ENCODE peak calls at places on chromosome 3, in seven cellular contexts. I is astrocyte, E is ovary, U is BJ, V is upper lobe of right lung, Z is colonic mucosa, K is Calu3. D is an unnamed sample.

GRCh38 chr3:179229177-179229576 is 21.7 kb downstream of the KCNMB3 start:
- DNase-seq in I (no peak), E (no peak), U (no peak), V (no peak), Z (no peak), K (no peak), D (no peak)

GRCh38 chr3:23455084-23455483 is 252.0 kb downstream of the UBE2E2 start:
- DNase-seq in I (peak), E (no peak), U (peak), V (no peak), Z (no peak), K (no peak), D (no peak)

GRCh38 chr3:28349397-28350000 is 875 bp upstream of the AZI2 start:
- DNase-seq in I (peak), E (no peak), U (no peak), V (no peak), Z (no peak), K (no peak), D (no peak)

GRCh38 chr3:188469228-188469885 is 315.4 kb downstream of the LPP start:
- DNase-seq in I (peak), E (no peak), U (peak), V (no peak), Z (no peak), K (no peak), D (no peak)

GRCh38 chr3:46466273-46466672 is 1.6 kb upstream of the LTF start:
- DNase-seq in I (no peak), E (no peak), U (no peak), V (no peak), Z (no peak), K (no peak), D (no peak)

GRCh38 chr3:53079147-53079546 is 33.3 kb upstream of the SFMBT1 start:
- DNase-seq in I (no peak), E (peak), U (no peak), V (no peak), Z (no peak), K (no peak), D (no peak)

GRCh38 chr3:76438971-76439370 is 600.9 kb upstream of the ROBO2 start:
- DNase-seq in I (peak), E (no peak), U (no peak), V (no peak), Z (no peak), K (no peak), D (no peak)

GRCh38 chr3:99114565-99115291 is 213.2 kb upstream of the DCBLD2 start:
- DNase-seq in I (peak), E (no peak), U (no peak), V (no peak), Z (no peak), K (peak), D (no peak)

GRCh38 chr3:52119826-52120225 is 34.4 kb downstream of the POC1A start:
- DNase-seq in I (no peak), E (no peak), U (no peak), V (no peak), Z (no peak), K (no peak), D (no peak)

GRCh38 chr3:183449791-183450190 is 21.4 kb upstream of the MCF2L2 start:
- DNase-seq in I (peak), E (no peak), U (no peak), V (no peak), Z (no peak), K (no peak), D (no peak)

GRCh38 chr3:146180376-146180775 is 19.4 kb upstream of the PLOD2 start:
- DNase-seq in I (no peak), E (no peak), U (no peak), V (no peak), Z (no peak), K (no peak), D (no peak)

GRCh38 chr3:23979569-23979968 is 34.5 kb downstream of the NR1D2 start:
- DNase-seq in I (no peak), E (no peak), U (no peak), V (no peak), Z (no peak), K (no peak), D (no peak)

GRCh38 chr3:106296111-106296510 is 427.3 kb upstream of the CBLB start:
- DNase-seq in I (no peak), E (no peak), U (no peak), V (no peak), Z (no peak), K (no peak), D (no peak)

GRCh38 chr3:159532577-159532976 is 456.1 kb upstream of the IL12A start:
- DNase-seq in I (no peak), E (no peak), U (no peak), V (no peak), Z (no peak), K (no peak), D (no peak)

GRCh38 chr3:117912352-117912751 is 1122.3 kb downstream of the IGSF11 start:
- DNase-seq in I (no peak), E (no peak), U (no peak), V (no peak), Z (no peak), K (no peak), D (no peak)

GRCh38 chr3:149553781-149554451 is 79.4 kb downstream of the TM4SF4 start:
- DNase-seq in I (peak), E (peak), U (peak), V (no peak), Z (no peak), K (peak), D (no peak)

GRCh38 chr3:182485306-182485705 is 308.0 kb upstream of the ATP11B start:
- DNase-seq in I (no peak), E (no peak), U (no peak), V (no peak), Z (no peak), K (peak), D (no peak)

GRCh38 chr3:135929670-135930069 is 35.9 kb upstream of the PPP2R3A start:
- DNase-seq in I (peak), E (peak), U (peak), V (no peak), Z (no peak), K (no peak), D (no peak)

GRCh38 chr3:189486556-189486955 is 144.6 kb upstream of the TP63 start:
- DNase-seq in I (no peak), E (no peak), U (no peak), V (no peak), Z (no peak), K (no peak), D (no peak)

GRCh38 chr3:128702391-128702790 is 23.6 kb upstream of the RAB7A start:
- DNase-seq in I (no peak), E (no peak), U (no peak), V (no peak), Z (no peak), K (no peak), D (no peak)

GRCh38 chr3:119827209-119827608 is 45.3 kb downstream of the NR1I2 start:
- DNase-seq in I (no peak), E (no peak), U (no peak), V (no peak), Z (no peak), K (no peak), D (no peak)

GRCh38 chr3:137768361-137769320 is 4.5 kb downstream of the SOX14 start:
- DNase-seq in I (no peak), E (no peak), U (no peak), V (no peak), Z (no peak), K (peak), D (peak)

GRCh38 chr3:27993061-27993460 is 248.4 kb upstream of the CMC1 start:
- DNase-seq in I (no peak), E (no peak), U (no peak), V (no peak), Z (no peak), K (no peak), D (no peak)

GRCh38 chr3:125443923-125444322 is 68.8 kb upstream of the ZNF148 start:
- DNase-seq in I (peak), E (no peak), U (peak), V (no peak), Z (no peak), K (no peak), D (no peak)

GRCh38 chr3:30154853-30155252 is 451.5 kb upstream of the TGFBR2 start:
- DNase-seq in I (no peak), E (no peak), U (no peak), V (no peak), Z (no peak), K (no peak), D (no peak)

DNA sequence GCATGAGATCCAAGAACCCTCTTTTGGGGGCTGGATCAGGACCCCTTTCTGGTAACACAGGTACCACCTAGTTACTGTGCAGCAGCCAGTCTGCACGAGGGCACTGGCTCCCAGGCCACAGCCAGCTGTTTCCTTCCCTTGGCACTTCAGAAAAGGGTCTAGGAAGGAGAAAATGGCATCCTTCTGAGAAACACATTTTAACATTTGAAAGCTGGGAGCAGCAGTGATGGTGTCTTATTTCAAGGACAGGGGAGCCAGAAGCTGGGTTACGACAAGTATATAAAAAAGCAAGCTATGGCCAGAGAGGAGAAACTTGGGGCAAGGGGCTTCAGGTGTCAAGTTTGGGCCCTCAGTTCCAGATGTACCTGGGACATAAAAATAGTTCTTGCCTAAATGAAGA is 282.8 kb downstream of the CTNNB1 start:
- DNase-seq in I (no peak), E (no peak), U (no peak), V (no peak), Z (no peak), K (no peak), D (no peak)
- TF ChIP-seq CTCF in I (no peak), E (no peak), U (no peak), V (no peak), Z (no peak), K (no peak), D (no peak)

GRCh38 chr3:37606472-37606871 is 255.2 kb upstream of the CTDSPL start:
- DNase-seq in I (no peak), E (no peak), U (no peak), V (no peak), Z (no peak), K (no peak), D (no peak)

GRCh38 chr3:37605754-37606153 is 255.9 kb upstream of the CTDSPL start:
- DNase-seq in I (no peak), E (no peak), U (no peak), V (no peak), Z (no peak), K (no peak), D (no peak)

GRCh38 chr3:37604336-37604833 is 257.3 kb upstream of the CTDSPL start:
- DNase-seq in I (no peak), E (no peak), U (no peak), V (no peak), Z (no peak), K (no peak), D (no peak)

GRCh38 chr3:37601832-37602231 is 259.8 kb upstream of the CTDSPL start:
- DNase-seq in I (no peak), E (no peak), U (no peak), V (no peak), Z (no peak), K (no peak), D (no peak)

DNA sequence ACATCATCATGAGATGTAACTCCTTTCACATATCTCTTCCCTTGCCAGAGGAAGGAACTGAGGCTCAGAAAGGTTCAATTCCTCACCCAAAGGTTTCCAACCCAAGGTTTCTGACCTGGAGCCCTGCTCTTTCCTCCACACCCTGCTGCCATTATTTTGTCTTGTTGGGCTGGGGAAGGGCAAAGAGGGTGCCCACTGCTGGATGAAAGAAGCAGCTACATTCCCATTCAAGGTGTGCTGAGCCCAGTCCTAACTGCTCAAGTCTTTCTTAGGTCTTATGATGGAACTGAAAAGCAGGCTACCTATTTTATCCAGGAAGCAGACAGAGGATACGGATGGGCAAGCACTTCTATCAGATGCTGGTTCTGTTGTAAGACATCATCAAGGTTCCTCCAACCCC is 258.0 kb upstream of the CTDSPL start:
- DNase-seq in I (no peak), E (no peak), U (no peak), V (no peak), Z (no peak), K (no peak), D (no peak)
- TF ChIP-seq CTCF in I (no peak), E (no peak), U (no peak), V (no peak), Z (no peak), K (no peak), D (no peak)

DNA sequence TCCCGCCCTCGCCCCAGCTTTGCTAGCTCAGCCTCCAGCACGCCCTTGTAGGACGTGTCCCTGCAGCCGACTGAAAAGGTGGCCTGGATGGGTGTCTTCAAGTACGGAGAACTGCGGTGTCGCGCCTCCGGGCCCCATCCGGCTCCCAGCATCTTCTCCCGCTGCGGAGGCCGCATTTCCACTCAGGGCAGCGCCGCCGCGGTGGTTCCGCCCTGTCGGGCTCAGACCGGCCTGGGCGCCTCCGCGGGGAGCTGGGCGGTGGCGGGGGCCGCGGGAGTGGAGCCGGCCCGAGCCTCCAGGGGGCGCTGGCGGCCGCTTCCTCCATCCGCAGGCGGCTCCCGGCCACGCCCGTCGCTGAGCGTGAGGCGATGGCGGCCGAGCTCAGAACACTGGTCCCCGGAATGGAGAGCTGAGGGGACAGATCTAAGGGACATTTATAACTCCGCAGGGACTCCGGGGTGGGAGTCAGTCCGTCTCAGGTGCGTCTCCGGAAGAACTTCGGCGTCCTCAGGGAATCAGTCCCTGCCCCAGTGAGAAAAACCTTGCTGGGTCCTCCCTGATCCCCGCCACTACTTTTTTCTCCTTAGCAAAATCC is 13.6 kb upstream of the SMCO1 start:
- DNase-seq in I (peak), E (peak), U (no peak), V (peak), Z (peak), K (peak), D (peak)
- TF ChIP-seq CTCF in I (peak), E (no peak), U (peak), V (peak), Z (peak), K (peak), D (peak)

GRCh38 chr3:112654979-112655378 is 14.0 kb upstream of the CCDC80 start:
- DNase-seq in I (no peak), E (no peak), U (no peak), V (no peak), Z (no peak), K (no peak), D (no peak)
- TF ChIP-seq CTCF in I (no peak), E (no peak), U (no peak), V (no peak), Z (no peak), K (no peak), D (no peak)

GRCh38 chr3:173588547-173588946 is 191.0 kb downstream of the NLGN1 start:
- DNase-seq in I (no peak), E (no peak), U (no peak), V (no peak), Z (no peak), K (no peak), D (no peak)
- TF ChIP-seq CTCF in I (no peak), E (no peak), U (no peak), V (no peak), Z (no peak), K (no peak), D (no peak)

DNA sequence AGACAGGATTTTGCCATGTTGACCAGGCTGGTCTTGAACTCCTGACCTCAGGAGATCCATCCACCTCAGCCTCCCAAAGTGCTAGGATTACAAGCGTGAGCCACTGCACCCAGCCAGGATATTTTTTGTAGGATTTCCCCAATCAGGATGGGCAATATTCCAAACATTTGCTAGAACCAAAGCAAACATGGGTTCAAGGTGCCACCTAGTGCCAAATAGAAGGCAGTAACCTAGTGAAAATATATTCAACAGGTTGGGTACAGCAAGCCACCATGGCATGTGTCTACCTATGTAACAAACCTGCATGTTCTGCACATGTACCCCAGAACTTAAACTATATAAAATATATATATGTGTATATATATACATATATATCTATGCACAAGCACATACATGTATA is 185.9 kb upstream of the CADM2 start:
- DNase-seq in I (no peak), E (no peak), U (no peak), V (no peak), Z (no peak), K (no peak), D (no peak)
- TF ChIP-seq CTCF in I (no peak), E (no peak), U (no peak), V (peak), Z (no peak), K (no peak), D (no peak)

DNA sequence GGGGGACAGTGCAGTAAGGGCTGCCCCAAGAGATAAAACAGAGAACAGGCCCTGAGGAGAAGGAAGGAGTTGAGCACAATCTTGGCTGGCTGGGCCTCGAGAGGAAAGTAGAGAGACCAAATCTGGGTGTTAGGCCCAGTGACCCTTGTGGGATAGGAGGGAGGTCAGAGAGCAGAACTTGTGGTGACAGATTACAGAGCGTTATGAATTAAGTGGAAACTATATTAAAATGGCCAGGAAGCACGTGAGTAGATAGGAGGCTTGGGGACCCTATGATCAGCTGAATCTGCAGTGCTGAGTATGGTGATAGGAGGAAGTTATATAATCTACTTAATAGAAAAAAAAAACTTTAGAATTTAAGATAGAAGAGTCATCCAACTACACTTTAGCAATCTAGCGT is 30.0 kb downstream of the ST6GAL1 start:
- DNase-seq in I (no peak), E (no peak), U (no peak), V (no peak), Z (no peak), K (no peak), D (no peak)
- TF ChIP-seq CTCF in I (no peak), E (no peak), U (no peak), V (no peak), Z (no peak), K (no peak), D (no peak)

D was measured in GM10248.